ENCODE peak calls at places on chromosomes 7 and 10, in ten cellular contexts. D is omental fat pad; Q is endothelial cell; Y is AG04450; N is astrocyte of the cerebellum; H is activated CD8-positive, alpha-beta T cell treated with anti-CD3 and anti-CD28 coated beads for 36 hours; E is psoas muscle; A is fibroblast of lung; K is CD8-positive, alpha-beta T cell; G is natural killer cell. U is an unnamed sample.

GRCh38 chr7:117068511-117069155 is 115.3 kb downstream of the ST7 start:
- DNase-seq in E (no peak), H (peak), K (no peak), D (no peak), Q (no peak), A (no peak), Y (no peak), G (no peak), N (no peak), U (no peak)

GRCh38 chr10:132397036-132397541 is at the start of gene PWWP2B:
- DNase-seq in K (no peak), A (peak), Y (no peak), N (no peak), H (peak), Q (peak), D (no peak), G (peak), E (peak), U (no peak)

GRCh38 chr10:5595591-5596590 is 70.5 kb downstream of the ASB13 start:
- DNase-seq in E (no peak), D (no peak), Q (no peak), K (no peak), A (peak), H (no peak), N (peak), G (no peak), Y (peak), U (no peak)

GRCh38 chr7:142657376-142657775 is 91.9 kb upstream of the PRSS1 start:
- DNase-seq in D (no peak), Q (no peak), K (no peak), N (no peak), Y (no peak), E (no peak), G (no peak), A (no peak), H (no peak), U (no peak)

GRCh38 chr7:17336168-17336567 is 37.7 kb downstream of the AHR start:
- DNase-seq in E (no peak), N (no peak), Y (no peak), Q (no peak), K (no peak), G (no peak), A (no peak), D (no peak), H (no peak), U (no peak)

GRCh38 chr10:110353244-110354119 is 48.8 kb upstream of the SMNDC1 start:
- DNase-seq in Q (no peak), A (peak), N (no peak), Y (peak), H (peak), D (no peak), E (no peak), K (no peak), G (no peak), U (no peak)

GRCh38 chr10:103820101-103821062 is 35.0 kb downstream of the SH3PXD2A start:
- DNase-seq in G (no peak), A (peak), N (peak), H (no peak), K (no peak), D (no peak), E (peak), Q (no peak), Y (no peak), U (no peak)

GRCh38 chr7:132394283-132395003 is 181.8 kb downstream of the PLXNA4 start:
- DNase-seq in H (peak), Y (no peak), A (no peak), E (no peak), D (no peak), K (no peak), Q (no peak), N (no peak), G (peak), U (no peak)

GRCh38 chr7:22476822-22477221 is 23.2 kb downstream of the STEAP1B start:
- DNase-seq in A (no peak), Y (no peak), K (no peak), G (no peak), D (no peak), Q (no peak), H (no peak), E (no peak), N (no peak), U (no peak)

GRCh38 chr10:44281089-44281613 is 103.7 kb downstream of the CXCL12 start:
- DNase-seq in E (peak), Y (no peak), G (no peak), N (no peak), H (no peak), A (no peak), K (no peak), D (no peak), Q (no peak), U (no peak)

GRCh38 chr10:97849491-97850402 is at the start of gene GOLGA7B:
- DNase-seq in H (peak), Y (no peak), Q (peak), N (no peak), D (no peak), G (peak), E (no peak), A (peak), K (peak), U (peak)

GRCh38 chr10:110457851-110458582 is 39.7 kb upstream of the DUSP5 start:
- DNase-seq in E (no peak), K (no peak), N (no peak), G (no peak), A (no peak), Q (no peak), H (no peak), Y (no peak), D (no peak), U (no peak)

GRCh38 chr7:101162551-101163280 is 2.7 kb downstream of the VGF start:
- DNase-seq in Q (peak), G (no peak), N (no peak), A (peak), E (no peak), K (no peak), H (no peak), Y (no peak), D (no peak), U (no peak)

GRCh38 chr10:63515002-63515763 is 6.0 kb upstream of the REEP3 start:
- DNase-seq in A (peak), K (no peak), D (no peak), H (peak), Q (no peak), N (peak), G (no peak), Y (no peak), E (no peak), U (no peak)

GRCh38 chr7:28203498-28204240 is 23.1 kb upstream of the JAZF1 start:
- DNase-seq in G (peak), Q (no peak), N (no peak), A (peak), E (no peak), D (no peak), K (no peak), H (no peak), Y (no peak), U (no peak)

GRCh38 chr10:85995791-85996190 is 370.8 kb downstream of the GRID1 start:
- DNase-seq in Q (peak), A (peak), D (no peak), N (no peak), E (no peak), K (no peak), G (no peak), H (peak), Y (no peak), U (no peak)

GRCh38 chr10:93368210-93368609 is 113.9 kb downstream of the MYOF start:
- DNase-seq in Q (no peak), E (no peak), K (no peak), G (no peak), D (no peak), H (no peak), A (no peak), N (no peak), Y (no peak), U (no peak)

GRCh38 chr7:82359426-82359825 is 84.2 kb downstream of the CACNA2D1 start:
- DNase-seq in G (no peak), Y (no peak), Q (no peak), A (no peak), N (no peak), E (no peak), H (no peak), D (no peak), K (no peak), U (no peak)

GRCh38 chr10:13087601-13087985 is 12.4 kb upstream of the OPTN start:
- DNase-seq in Y (no peak), E (no peak), A (no peak), N (no peak), K (no peak), Q (no peak), D (no peak), H (no peak), G (no peak), U (no peak)

GRCh38 chr7:141920281-141920680 is 4.1 kb downstream of the OR9A4 start:
- DNase-seq in E (no peak), G (no peak), Q (no peak), D (no peak), K (no peak), N (no peak), H (no peak), A (no peak), Y (no peak), U (no peak)

GRCh38 chr7:90412458-90413184 is 9.4 kb downstream of the CLDN12 start:
- DNase-seq in A (no peak), G (no peak), Y (no peak), D (no peak), E (peak), Q (peak), H (peak), N (no peak), K (no peak), U (no peak)

GRCh38 chr7:142024547-142024946 is 28.9 kb downstream of the MGAM start:
- DNase-seq in A (peak), N (peak), E (no peak), H (no peak), D (no peak), G (no peak), K (no peak), Q (no peak), Y (no peak), U (no peak)

GRCh38 chr10:81820418-81820817 is 54.6 kb upstream of the NRG3 start:
- DNase-seq in Q (no peak), E (no peak), D (no peak), H (no peak), G (no peak), K (no peak), N (no peak), Y (no peak), A (no peak), U (no peak)

GRCh38 chr7:25926009-25926408 is 226.0 kb upstream of the NFE2L3 start:
- DNase-seq in E (no peak), N (no peak), Y (no peak), K (no peak), A (peak), G (no peak), Q (no peak), D (no peak), H (no peak), U (no peak)

GRCh38 chr10:1280436-1281401 is 224.5 kb downstream of the WDR37 start:
- DNase-seq in Q (no peak), N (no peak), K (no peak), G (no peak), H (no peak), A (no peak), Y (no peak), E (no peak), D (no peak), U (no peak)

GRCh38 chr10:61438141-61438984 is 14.8 kb downstream of the TMEM26 start:
- DNase-seq in Y (no peak), K (no peak), G (no peak), H (no peak), E (no peak), N (no peak), Q (no peak), A (peak), D (no peak), U (no peak)

GRCh38 chr10:12413369-12413711 is 64.0 kb downstream of the CAMK1D start:
- DNase-seq in K (no peak), D (no peak), H (no peak), A (no peak), G (no peak), E (no peak), Q (no peak), N (no peak), Y (no peak), U (no peak)

GRCh38 chr10:88028654-88029053 is 165.2 kb downstream of the PTEN start:
- DNase-seq in G (no peak), E (no peak), D (no peak), A (no peak), Q (no peak), H (no peak), K (no peak), N (no peak), Y (no peak), U (no peak)

GRCh38 chr10:58817499-58817898 is 304.8 kb downstream of the BICC1 start:
- DNase-seq in N (no peak), G (no peak), E (no peak), K (no peak), A (no peak), Q (no peak), D (no peak), H (no peak), Y (no peak), U (no peak)

GRCh38 chr7:55574062-55574717 is 1.9 kb upstream of the VOPP1 start:
- DNase-seq in Q (no peak), E (no peak), G (no peak), D (no peak), H (peak), K (no peak), A (peak), Y (no peak), N (no peak), U (no peak)

GRCh38 chr7:102890292-102890970 is 22.4 kb upstream of the LRRC17 start:
- DNase-seq in K (no peak), A (peak), Q (no peak), D (no peak), N (peak), G (no peak), Y (peak), H (no peak), E (no peak), U (no peak)

GRCh38 chr10:50275650-50276235 is 24.4 kb upstream of the ASAH2 start:
- DNase-seq in H (peak), Y (no peak), Q (peak), N (no peak), A (no peak), D (no peak), G (no peak), E (peak), K (no peak), U (no peak)

GRCh38 chr10:112883853-112884502 is 66.1 kb upstream of the TCF7L2 start:
- DNase-seq in A (no peak), Y (no peak), K (no peak), G (no peak), H (no peak), D (no peak), N (no peak), E (no peak), Q (no peak), U (no peak)
- TF ChIP-seq CTCF in A (no peak), Y (no peak), K (no peak), G (no peak), H (no peak), D (no peak), N (no peak), E (no peak), Q (no peak), U (no peak)

DNA sequence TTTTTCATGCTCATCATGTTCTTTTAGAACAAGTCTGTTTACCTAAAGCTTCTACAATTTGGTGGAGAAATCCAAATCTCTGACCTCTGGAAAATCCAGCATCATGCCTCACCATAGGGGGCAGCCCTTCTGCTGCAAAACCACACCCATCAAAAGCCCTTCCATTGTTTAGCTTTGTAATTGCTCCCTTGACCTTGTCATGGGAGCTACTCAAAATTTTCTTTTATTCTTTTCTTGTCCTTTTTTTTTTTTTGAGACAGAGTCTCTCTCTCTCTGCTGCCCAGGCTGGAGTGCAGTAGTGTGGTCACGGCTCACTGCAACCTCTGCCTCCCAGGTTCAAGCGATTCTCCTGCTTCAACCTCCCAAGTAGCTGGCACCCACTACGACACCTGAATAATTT is 234.4 kb downstream of the NEBL start:
- DNase-seq in H (no peak), E (no peak), Q (no peak), D (no peak), K (no peak), G (no peak), N (no peak), Y (no peak), A (no peak), U (no peak)
- TF ChIP-seq CTCF in H (no peak), E (no peak), Q (no peak), D (no peak), K (no peak), G (no peak), N (no peak), Y (no peak), A (no peak), U (no peak)

GRCh38 chr7:2075811-2076210 is 156.9 kb downstream of the MAD1L1 start:
- DNase-seq in D (no peak), Y (no peak), H (no peak), N (no peak), G (no peak), E (no peak), Q (no peak), K (no peak), A (no peak), U (no peak)
- TF ChIP-seq CTCF in D (no peak), Y (no peak), H (no peak), N (no peak), G (no peak), E (no peak), Q (no peak), K (no peak), A (no peak), U (no peak)

GRCh38 chr7:128389815-128390329 is 19.9 kb downstream of the IMPDH1 start:
- DNase-seq in H (no peak), Q (no peak), E (no peak), K (no peak), N (no peak), G (no peak), Y (no peak), A (no peak), D (no peak), U (no peak)
- TF ChIP-seq CTCF in H (no peak), Q (no peak), E (no peak), K (no peak), N (no peak), G (no peak), Y (no peak), A (no peak), D (no peak), U (no peak)

DNA sequence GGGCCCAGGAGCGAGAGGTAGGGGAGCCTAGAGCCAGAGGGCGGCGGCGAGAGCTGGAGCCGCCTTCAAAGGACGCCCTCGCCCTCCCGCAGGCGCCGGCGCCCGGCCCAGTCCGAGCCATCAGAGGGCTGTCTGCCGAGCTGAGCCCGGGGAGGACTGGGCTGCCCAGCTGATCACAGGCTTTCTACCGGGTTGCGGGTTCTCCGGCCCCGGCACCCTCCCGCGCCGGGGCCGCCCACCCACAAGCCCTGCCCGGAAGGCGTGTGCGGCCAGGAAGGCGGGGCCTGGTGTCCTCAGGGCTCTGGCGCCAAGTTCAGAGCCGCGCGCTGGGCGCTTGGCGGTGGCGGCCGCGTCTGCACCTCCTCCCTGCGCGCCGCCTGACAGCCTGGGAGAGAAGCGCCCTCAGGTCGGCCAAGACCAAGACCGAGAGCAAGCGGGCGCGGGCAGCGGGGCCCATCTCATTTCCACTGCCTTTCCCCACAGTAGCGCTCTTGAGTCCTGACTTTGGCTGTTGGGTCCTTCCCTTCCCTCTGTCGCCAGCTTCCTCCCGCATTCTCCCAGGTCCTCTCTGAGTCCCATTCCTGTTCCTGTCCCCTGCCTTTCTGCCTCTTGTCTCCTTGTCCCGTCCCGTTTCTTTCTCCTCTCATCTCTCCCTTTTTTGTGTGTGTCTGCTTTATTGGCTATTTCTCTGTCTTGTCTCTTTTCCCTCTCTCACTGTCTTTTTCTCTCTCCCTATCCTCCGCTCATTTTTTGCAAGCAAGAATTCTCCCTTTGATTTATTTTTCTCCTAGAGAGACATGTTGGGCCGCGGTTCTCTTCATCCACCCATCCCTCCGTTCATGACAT is 60.6 kb upstream of the MSMB start:
- DNase-seq in Q (peak), A (peak), E (peak), K (no peak), D (no peak), Y (no peak), N (no peak), G (no peak), H (peak), U (no peak)
- TF ChIP-seq CTCF in Q (no peak), A (no peak), E (peak), K (no peak), D (no peak), Y (no peak), N (no peak), G (no peak), H (no peak), U (peak)

GRCh38 chr7:128405345-128406146 is 4.2 kb downstream of the IMPDH1 start:
- DNase-seq in H (peak), E (peak), D (no peak), Y (no peak), N (no peak), K (no peak), Q (no peak), G (peak), A (peak), U (no peak)

GRCh38 chr7:128404143-128404681 is 5.6 kb downstream of the IMPDH1 start:
- DNase-seq in E (no peak), G (no peak), D (no peak), H (no peak), K (no peak), Q (no peak), N (no peak), A (no peak), Y (no peak), U (no peak)

GRCh38 chr7:128406147-128406985 is 3.4 kb downstream of the IMPDH1 start:
- DNase-seq in E (no peak), A (no peak), D (no peak), K (no peak), H (no peak), Y (no peak), G (no peak), N (no peak), Q (peak), U (no peak)

GRCh38 chr7:128403676-128404075 is 6.1 kb downstream of the IMPDH1 start:
- DNase-seq in G (no peak), Y (no peak), D (no peak), H (no peak), K (no peak), A (no peak), Q (no peak), N (no peak), E (no peak), U (no peak)

DNA sequence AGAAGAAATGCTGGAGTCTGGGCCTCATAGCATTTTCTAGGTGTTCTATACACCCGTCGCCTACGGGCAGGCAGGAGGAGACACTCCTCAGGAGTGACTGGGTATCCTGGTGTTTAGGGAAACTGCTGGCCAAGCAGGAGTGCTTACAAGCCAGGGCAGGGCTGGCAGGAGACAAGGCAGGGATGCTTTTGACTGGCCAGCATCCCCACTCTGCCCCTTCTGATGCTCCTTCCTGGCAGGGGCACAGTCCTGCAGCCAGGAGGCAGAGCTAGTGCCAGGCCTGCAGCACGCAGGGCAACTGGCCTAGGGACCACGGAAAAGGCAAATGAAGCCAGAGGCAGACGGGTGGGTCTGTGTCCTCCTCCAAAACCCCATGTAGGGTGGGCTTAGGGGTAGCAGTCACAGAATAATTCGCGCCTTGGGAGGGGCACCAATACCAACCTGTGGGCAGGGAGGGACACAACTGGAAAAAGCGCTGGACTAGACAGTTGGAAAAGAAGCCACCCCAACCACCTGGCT is 4.9 kb downstream of the IMPDH1 start:
- DNase-seq in Q (no peak), G (no peak), A (no peak), Y (no peak), D (no peak), E (no peak), N (no peak), H (peak), K (no peak), U (no peak)
- TF ChIP-seq CTCF in Q (no peak), G (no peak), A (peak), Y (peak), D (no peak), E (no peak), N (no peak), H (no peak), K (no peak), U (no peak)